ENCODE peak calls at places on chromosome 7, in eight cellular contexts. H is brain microvascular endothelial cell, O is ovary, B is astrocyte, P is iPS DF 6.9, S is AG04450, W is SJSA1, G is left ventricle myocardium inferior. M is an unnamed sample.
A peak's percentile ranks its signal among the peaks of the same experiment; 100 is the strongest.

GRCh38 chr7:151903249-151904032 is 26.5 kb upstream of the PRKAG2 start:
- DNase-seq in H (no peak), O (no peak), B (no peak), P (no peak), S (no peak), W (no peak), G (no peak), M (no peak)

GRCh38 chr7:111113263-111114017 is 22.5 kb downstream of the LRRN3 start:
- DNase-seq in H (no peak), O (no peak), B (peak; percentile 80), P (no peak), S (no peak), W (no peak), G (no peak), M (no peak)

GRCh38 chr7:70480913-70481579 is 650.9 kb upstream of the GALNT17 start:
- DNase-seq in H (no peak), O (no peak), B (peak; percentile 66), P (no peak), S (no peak), W (no peak), G (no peak), M (no peak)

GRCh38 chr7:141585592-141586510 is 34.6 kb downstream of the AGK start:
- DNase-seq in H (peak; percentile 94), O (no peak), B (peak; percentile 99), P (no peak), S (peak; percentile 76), W (peak; percentile 68), G (no peak), M (no peak)

GRCh38 chr7:53602817-53603418 is 567.5 kb downstream of the POM121L12 start:
- DNase-seq in H (no peak), O (no peak), B (no peak), P (no peak), S (no peak), W (no peak), G (no peak), M (no peak)

GRCh38 chr7:12467837-12468236 is 64.2 kb upstream of the VWDE start:
- DNase-seq in H (no peak), O (no peak), B (no peak), P (no peak), S (no peak), W (no peak), G (no peak), M (no peak)

GRCh38 chr7:3537210-3537875 is 236.3 kb downstream of the SDK1 start:
- DNase-seq in H (peak; percentile 66), O (no peak), B (peak; percentile 71), P (no peak), S (peak; percentile 11), W (peak; percentile 57), G (no peak), M (no peak)

GRCh38 chr7:17041324-17041723 is 159.5 kb upstream of the AGR3 start:
- DNase-seq in H (peak; percentile 86), O (no peak), B (peak; percentile 97), P (no peak), S (peak; percentile 65), W (peak; percentile 38), G (no peak), M (no peak)

GRCh38 chr7:45985902-45986301 is 64.8 kb upstream of the IGFBP3 start:
- DNase-seq in H (peak; percentile 46), O (no peak), B (peak; percentile 65), P (no peak), S (peak; percentile 26), W (no peak), G (no peak), M (no peak)

GRCh38 chr7:50685445-50686070 is 97.1 kb downstream of the GRB10 start:
- DNase-seq in H (no peak), O (no peak), B (no peak), P (no peak), S (no peak), W (no peak), G (no peak), M (no peak)

GRCh38 chr7:64868469-64868868 is 34.6 kb upstream of the ZNF273 start:
- DNase-seq in H (no peak), O (no peak), B (no peak), P (no peak), S (no peak), W (no peak), G (no peak), M (peak; percentile 47)

GRCh38 chr7:140358771-140359095 is 39.6 kb downstream of the SLC37A3 start:
- DNase-seq in H (no peak), O (no peak), B (no peak), P (no peak), S (no peak), W (no peak), G (no peak), M (no peak)

GRCh38 chr7:39624202-39624807 is 933 bp downstream of the RALA start:
- DNase-seq in H (no peak), O (peak; percentile 25), B (no peak), P (no peak), S (no peak), W (no peak), G (no peak), M (no peak)

GRCh38 chr7:88835147-88835728 is 39.7 kb upstream of the TEX47 start:
- DNase-seq in H (peak; percentile 1), O (no peak), B (peak; percentile 2), P (peak; percentile 33), S (no peak), W (no peak), G (no peak), M (no peak)

GRCh38 chr7:101507791-101508252 is 121.3 kb downstream of the MYL10 start:
- DNase-seq in H (peak; percentile 16), O (no peak), B (no peak), P (peak; percentile 86), S (no peak), W (no peak), G (no peak), M (no peak)

GRCh38 chr7:80837345-80837744 is 81.5 kb downstream of the SEMA3C start:
- DNase-seq in H (no peak), O (no peak), B (no peak), P (no peak), S (no peak), W (no peak), G (no peak), M (no peak)

GRCh38 chr7:80835251-80835650 is 83.6 kb downstream of the SEMA3C start:
- DNase-seq in H (no peak), O (no peak), B (no peak), P (no peak), S (no peak), W (no peak), G (no peak), M (no peak)

GRCh38 chr7:80831996-80832395 is 86.9 kb downstream of the SEMA3C start:
- DNase-seq in H (no peak), O (no peak), B (no peak), P (no peak), S (no peak), W (no peak), G (no peak), M (no peak)

GRCh38 chr7:80833289-80834104 is 85.4 kb downstream of the SEMA3C start:
- DNase-seq in H (peak; percentile 31), O (no peak), B (peak; percentile 96), P (no peak), S (no peak), W (no peak), G (no peak), M (no peak)

DNA sequence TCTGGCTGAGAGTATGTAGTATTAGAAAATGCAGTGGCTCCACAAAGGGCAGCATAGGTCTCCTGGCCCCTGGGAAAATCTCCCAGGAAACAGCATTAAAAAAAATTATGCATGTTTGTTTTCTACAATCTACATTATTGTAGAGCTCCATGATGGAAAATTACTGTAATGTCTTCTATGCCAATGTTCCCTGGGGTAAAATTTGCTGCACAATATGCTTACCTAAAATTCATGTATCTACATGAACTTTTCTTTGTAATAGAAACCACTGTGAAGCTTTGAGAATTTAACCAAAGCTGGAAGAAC is 84.8 kb downstream of the SEMA3C start:
- DNase-seq in H (no peak), O (no peak), B (no peak), P (no peak), S (no peak), W (no peak), G (no peak), M (no peak)
- H3K27ac ChIP-seq in H (peak overlapping the region; percentile 40), O (no peak overlapping the region), B (peak overlapping the region; percentile 45), P (no peak overlapping the region), S (no peak overlapping the region), W (no peak overlapping the region), G (no peak overlapping the region), M (no peak overlapping the region)

GRCh38 chr7:134782121-134782623 is 2.7 kb downstream of the CALD1 start:
- DNase-seq in H (no peak), O (no peak), B (peak; percentile 76), P (no peak), S (no peak), W (no peak), G (no peak), M (no peak)
- H3K4me3 ChIP-seq in H (peak overlapping the region; percentile 82), O (peak overlapping the region; percentile 71), B (peak overlapping the region; percentile 99), P (no peak overlapping the region), S (peak overlapping the region; percentile 71), W (peak overlapping the region; percentile 47), G (peak overlapping the region; percentile 76), M (peak overlapping the region; percentile 100)

GRCh38 chr7:73439305-73439704 is 5.7 kb downstream of the FZD9 start:
- DNase-seq in H (no peak), O (no peak), B (no peak), P (no peak), S (no peak), W (no peak), G (no peak), M (no peak)

GRCh38 chr7:73437699-73438416 is 4.3 kb downstream of the FZD9 start:
- DNase-seq in H (no peak), O (no peak), B (no peak), P (no peak), S (no peak), W (no peak), G (no peak), M (no peak)

GRCh38 chr7:73436031-73436929 is 2.7 kb downstream of the FZD9 start:
- DNase-seq in H (peak; percentile 27), O (no peak), B (no peak), P (no peak), S (no peak), W (no peak), G (no peak), M (no peak)

GRCh38 chr7:73437091-73437490 is 3.5 kb downstream of the FZD9 start:
- DNase-seq in H (no peak), O (no peak), B (no peak), P (no peak), S (no peak), W (no peak), G (no peak), M (no peak)

GRCh38 chr7:73438547-73439245 is 5.1 kb downstream of the FZD9 start:
- DNase-seq in H (no peak), O (no peak), B (no peak), P (no peak), S (no peak), W (no peak), G (no peak), M (no peak)
- H3K27ac ChIP-seq in H (no peak overlapping the region), O (no peak overlapping the region), B (no peak overlapping the region), P (no peak overlapping the region), S (no peak overlapping the region), W (no peak overlapping the region), G (no peak overlapping the region), M (no peak overlapping the region)

DNA sequence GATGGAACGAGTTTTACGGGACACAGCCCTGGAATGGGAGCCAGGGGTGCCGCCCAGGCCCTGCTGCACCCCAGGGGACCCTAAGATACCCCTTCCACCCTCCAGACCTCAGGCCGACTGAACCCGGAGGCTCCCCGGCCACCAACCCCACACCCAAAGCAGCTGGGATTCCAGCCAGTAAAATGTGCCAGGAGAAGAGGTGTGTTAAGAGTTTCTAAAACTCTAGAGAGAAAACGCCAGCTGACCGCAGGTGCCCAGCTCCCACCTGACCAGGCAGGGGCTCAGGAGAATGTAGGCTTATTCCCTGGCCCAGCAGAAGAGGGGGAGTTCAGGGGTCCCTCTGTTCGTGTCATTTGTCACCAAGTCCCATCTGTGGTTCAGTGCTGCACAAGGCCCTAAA is 17.5 kb downstream of the NUDT1 start:
- DNase-seq in H (no peak), O (no peak), B (no peak), P (no peak), S (no peak), W (no peak), G (no peak), M (no peak)
- H3K4me3 ChIP-seq in H (no peak overlapping the region), O (no peak overlapping the region), B (no peak overlapping the region), P (no peak overlapping the region), S (no peak overlapping the region), W (no peak overlapping the region), G (no peak overlapping the region), M (no peak overlapping the region)

M was measured in aorta.